ENCODE peak calls at places on chromosomes 1 and 21, in nine cellular contexts. N is PC-3, O is GM23248, J is HCT116, M is hepatocyte, Y is MM.1S, T is PC-9, P is Karpas-422, Q is SK-N-SH. L is an unnamed sample. For H3K9me2 and H3K9me3, the result is how much of the 10 kb centered on the place peaks cover.

GRCh38 chr1:177249231-177249630 is 78.5 kb downstream of the BRINP2 start:
- DNase-seq in M (no peak), Y (no peak), O (no peak), N (no peak), J (no peak), Q (no peak), P (no peak), T (no peak), L (no peak)

GRCh38 chr1:29099286-29099685 is 24.4 kb downstream of the TMEM200B start:
- DNase-seq in T (no peak), P (no peak), Y (no peak), N (no peak), O (no peak), M (no peak), Q (no peak), J (no peak), L (no peak)

GRCh38 chr1:16067933-16068332 is 5.5 kb downstream of the FAM131C start:
- DNase-seq in Q (no peak), Y (no peak), P (no peak), J (no peak), N (no peak), O (no peak), T (no peak), M (no peak), L (no peak)

GRCh38 chr1:246117066-246117791 is 389.9 kb downstream of the SMYD3 start:
- DNase-seq in Y (peak), M (peak), J (no peak), T (no peak), P (peak), N (peak), Q (peak), O (peak), L (peak)

GRCh38 chr1:210674151-210674550 is 345.4 kb downstream of the HHAT start:
- DNase-seq in T (no peak), Q (no peak), J (no peak), P (no peak), Y (no peak), M (no peak), O (no peak), N (no peak), L (no peak)

GRCh38 chr1:65626003-65626402 is 166.7 kb upstream of the PDE4B start:
- DNase-seq in P (no peak), O (no peak), M (no peak), N (no peak), Y (no peak), Q (no peak), T (no peak), J (no peak), L (no peak)

GRCh38 chr1:2821970-2822620 is 20.6 kb upstream of the TTC34 start:
- DNase-seq in O (peak), P (peak), J (no peak), M (no peak), Y (no peak), T (no peak), N (peak), Q (peak), L (peak)

GRCh38 chr1:183804916-183805734 is at the start of gene RGL1:
- DNase-seq in J (peak), Y (peak), N (peak), P (no peak), Q (peak), O (peak), M (peak), T (peak), L (no peak)

GRCh38 chr1:202200112-202200548 is 6.5 kb downstream of the LGR6 start:
- DNase-seq in Q (no peak), Y (no peak), T (peak), O (no peak), P (no peak), N (peak), M (no peak), J (peak), L (no peak)

GRCh38 chr1:213953816-213954215 is 34.0 kb upstream of the PROX1 start:
- DNase-seq in T (no peak), Y (no peak), Q (no peak), O (no peak), N (no peak), M (no peak), J (no peak), P (no peak), L (no peak)

GRCh38 chr1:202046748-202047708 is 36.6 kb downstream of the ELF3 start:
- DNase-seq in N (peak), J (peak), O (peak), T (peak), M (no peak), P (no peak), Q (no peak), Y (no peak), L (no peak)

GRCh38 chr1:33327587-33328325 is 6.9 kb upstream of the A3GALT2 start:
- DNase-seq in Q (no peak), J (no peak), N (peak), T (peak), Y (no peak), O (peak), M (peak), P (no peak), L (no peak)

GRCh38 chr1:29531596-29531995 is 295.3 kb downstream of the PTPRU start:
- DNase-seq in T (no peak), Y (no peak), P (no peak), J (no peak), Q (no peak), N (no peak), O (no peak), M (no peak), L (no peak)

DNA sequence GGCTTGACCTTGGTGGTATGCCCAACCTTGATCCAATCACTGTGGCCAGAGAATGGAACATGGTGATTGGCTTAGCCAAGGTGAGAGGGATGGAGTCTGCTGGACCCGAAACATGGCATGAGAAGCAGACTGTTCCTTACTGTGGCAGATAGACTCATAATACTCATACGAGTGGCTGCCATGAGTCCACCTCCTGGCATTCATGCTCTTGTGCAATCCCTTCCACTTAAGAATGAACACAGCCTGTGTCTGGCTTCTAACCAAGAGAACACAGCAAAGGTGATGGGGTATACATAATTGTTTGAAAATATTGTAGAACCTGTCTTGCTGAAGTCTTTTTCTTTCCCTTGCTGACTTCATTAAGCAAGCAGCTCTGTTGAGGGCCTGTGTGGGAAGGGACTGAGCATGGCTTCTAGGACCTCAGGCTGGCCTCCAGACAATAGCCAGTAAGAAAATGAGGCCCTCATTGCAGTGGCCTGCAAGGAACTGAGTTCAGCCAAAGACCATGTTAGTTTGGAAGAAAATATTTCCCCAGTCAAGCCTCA is 85.9 kb downstream of the ZNF281 start:
- DNase-seq in Q (no peak), M (no peak), J (no peak), T (no peak), N (peak), P (no peak), O (peak), Y (no peak), L (no peak)
- H3K27ac ChIP-seq in Q (no peak), M (no peak), J (no peak), T (no peak), N (no peak), P (no peak), O (peak), Y (no peak), L (no peak)

GRCh38 chr1:181603735-181604410 is 120.6 kb downstream of the CACNA1E start:
- DNase-seq in N (no peak), M (no peak), J (no peak), Y (no peak), T (no peak), O (no peak), P (no peak), Q (no peak), L (no peak)

GRCh38 chr1:181604482-181604881 is 121.2 kb downstream of the CACNA1E start:
- DNase-seq in T (no peak), P (no peak), M (no peak), N (no peak), J (no peak), Q (no peak), Y (no peak), O (no peak), L (no peak)

GRCh38 chr1:181608386-181608785 is 125.1 kb downstream of the CACNA1E start:
- DNase-seq in O (no peak), Q (no peak), Y (no peak), N (no peak), M (no peak), T (no peak), J (no peak), P (no peak), L (no peak)

GRCh38 chr1:181608951-181609350 is 125.6 kb downstream of the CACNA1E start:
- DNase-seq in M (no peak), T (no peak), Q (no peak), Y (no peak), O (no peak), J (no peak), P (no peak), N (no peak), L (no peak)

GRCh38 chr1:181607524-181607923 is 124.2 kb downstream of the CACNA1E start:
- DNase-seq in T (no peak), N (no peak), J (no peak), M (no peak), Y (no peak), Q (no peak), O (no peak), P (no peak), L (no peak)
- H3K9me2 ChIP-seq in T (under half), N (under half), J (under half), M (under half), Y (under half), Q (under half), O (under half), P (under half), L (under half)

DNA sequence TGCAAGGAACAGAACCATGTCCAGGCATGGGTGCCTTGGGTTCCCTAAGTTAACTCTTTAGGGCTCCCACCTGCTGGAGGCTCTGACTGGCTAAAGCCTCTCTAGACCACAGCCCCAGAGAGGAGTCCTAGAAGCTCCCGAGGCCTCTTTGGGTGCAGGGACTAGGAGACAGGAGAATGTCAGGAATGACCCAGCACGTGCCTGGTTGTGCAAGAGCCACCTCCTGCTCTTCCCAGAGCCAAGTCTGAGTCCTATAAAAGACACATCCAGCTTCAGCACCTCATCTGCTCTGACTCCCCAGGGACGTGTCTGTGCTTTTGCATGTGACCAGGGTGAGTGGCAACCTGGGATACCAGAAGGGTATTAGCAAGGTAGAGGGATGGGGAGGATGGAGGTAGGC is at the start of gene LCE2D:
- DNase-seq in N (no peak), Q (no peak), J (no peak), Y (no peak), T (no peak), M (no peak), P (no peak), O (no peak), L (no peak)
- H3K9me3 ChIP-seq in N (under half), Q (under half), J (under half), Y (under half), T (under half), M (under half), P (under half), O (under half), L (under half)

GRCh38 chr1:31198150-31198549 is 41.5 kb downstream of the NKAIN1 start:
- DNase-seq in M (no peak), J (no peak), N (no peak), Q (no peak), O (peak), Y (no peak), T (no peak), P (no peak), L (no peak)

GRCh38 chr1:31196685-31197084 is 43.0 kb downstream of the NKAIN1 start:
- DNase-seq in J (no peak), T (no peak), O (peak), N (peak), Q (no peak), P (no peak), M (peak), Y (no peak), L (no peak)

GRCh38 chr1:31199924-31200323 is 39.8 kb downstream of the NKAIN1 start:
- DNase-seq in J (no peak), N (no peak), Y (no peak), O (no peak), T (no peak), Q (no peak), M (peak), P (no peak), L (no peak)

GRCh38 chr1:31199301-31199790 is 40.3 kb downstream of the NKAIN1 start:
- DNase-seq in N (no peak), J (no peak), T (no peak), Y (no peak), P (no peak), M (no peak), O (no peak), Q (no peak), L (no peak)

DNA sequence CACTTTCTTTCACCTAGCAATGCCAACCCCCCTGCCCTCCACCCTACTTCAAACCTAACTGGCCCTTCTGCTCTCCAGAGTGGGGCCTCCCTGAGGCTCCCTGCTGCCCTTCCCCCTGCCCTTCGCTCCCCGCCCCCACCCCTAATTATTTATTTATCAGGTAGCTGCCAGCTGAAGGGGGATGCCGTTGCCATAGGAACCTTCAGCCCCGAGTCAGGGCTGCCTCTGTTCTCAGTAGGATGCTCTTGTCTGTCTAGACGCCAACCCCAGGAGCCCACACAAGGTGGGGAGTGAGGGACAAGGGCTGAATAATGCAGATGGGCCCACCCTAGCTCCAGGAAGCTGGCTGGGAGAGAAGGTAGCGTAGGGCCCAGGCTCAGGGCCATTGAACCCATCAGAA is 41.1 kb downstream of the NKAIN1 start:
- DNase-seq in P (no peak), Y (no peak), Q (no peak), O (no peak), J (no peak), N (no peak), M (no peak), T (no peak), L (no peak)
- H3K27ac ChIP-seq in P (no peak), Y (no peak), Q (no peak), O (no peak), J (no peak), N (no peak), M (no peak), T (no peak), L (no peak)

DNA sequence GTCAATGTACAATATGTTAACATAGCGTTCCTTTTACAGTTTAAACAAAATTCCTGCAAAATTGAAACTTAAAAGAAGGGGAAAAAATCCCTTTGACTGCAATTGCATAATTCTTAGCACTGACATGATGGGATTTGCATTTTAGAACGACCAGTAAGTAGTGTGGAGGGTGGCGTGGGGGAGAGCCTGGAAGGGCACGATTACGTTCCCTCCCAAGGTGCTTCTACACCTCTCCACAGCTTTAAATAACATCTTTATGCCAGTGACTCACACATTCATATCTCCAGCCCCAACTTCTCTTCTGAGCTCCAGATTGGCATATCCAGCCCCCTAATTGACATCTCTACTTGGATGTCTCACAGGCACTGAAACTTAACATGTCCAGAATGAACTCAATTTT is 64.3 kb downstream of the OLFML3 start:
- DNase-seq in M (no peak), P (no peak), J (no peak), Y (no peak), Q (no peak), N (no peak), O (no peak), T (no peak), L (no peak)
- H3K9me2 ChIP-seq in M (under half), P (under half), J (under half), Y (under half), Q (under half), N (under half), O (under half), T (under half), L (under half)

GRCh38 chr1:78214334-78214733 is 168.6 kb downstream of the GIPC2 start:
- DNase-seq in Y (no peak), N (peak), Q (no peak), J (no peak), O (no peak), T (no peak), M (no peak), P (no peak), L (no peak)
- H3K9me3 ChIP-seq in Y (under half), N (under half), Q (under half), J (under half), O (under half), T (under half), M (under half), P (under half), L (under half)

GRCh38 chr21:29721964-29722363 is 217.8 kb downstream of the GRIK1 start:
- DNase-seq in Q (no peak), J (no peak), P (no peak), M (no peak), Y (no peak), O (no peak), N (no peak), T (no peak), L (no peak)

GRCh38 chr21:29730281-29730680 is 209.5 kb downstream of the GRIK1 start:
- DNase-seq in T (no peak), J (no peak), P (no peak), Y (no peak), O (no peak), Q (no peak), M (no peak), N (no peak), L (no peak)

GRCh38 chr21:29726061-29726460 is 213.7 kb downstream of the GRIK1 start:
- DNase-seq in J (no peak), O (no peak), M (no peak), T (no peak), Y (no peak), Q (no peak), N (no peak), P (no peak), L (no peak)

GRCh38 chr21:29721242-29721641 is 218.6 kb downstream of the GRIK1 start:
- DNase-seq in T (no peak), P (no peak), M (no peak), J (no peak), Y (no peak), Q (no peak), N (no peak), O (no peak), L (no peak)

GRCh38 chr21:29725025-29725736 is 214.6 kb downstream of the GRIK1 start:
- DNase-seq in O (no peak), Q (no peak), N (peak), Y (no peak), M (peak), J (no peak), T (no peak), P (no peak), L (no peak)
- H3K27ac ChIP-seq in O (no peak), Q (no peak), N (no peak), Y (no peak), M (no peak), J (no peak), T (no peak), P (no peak), L (no peak)

DNA sequence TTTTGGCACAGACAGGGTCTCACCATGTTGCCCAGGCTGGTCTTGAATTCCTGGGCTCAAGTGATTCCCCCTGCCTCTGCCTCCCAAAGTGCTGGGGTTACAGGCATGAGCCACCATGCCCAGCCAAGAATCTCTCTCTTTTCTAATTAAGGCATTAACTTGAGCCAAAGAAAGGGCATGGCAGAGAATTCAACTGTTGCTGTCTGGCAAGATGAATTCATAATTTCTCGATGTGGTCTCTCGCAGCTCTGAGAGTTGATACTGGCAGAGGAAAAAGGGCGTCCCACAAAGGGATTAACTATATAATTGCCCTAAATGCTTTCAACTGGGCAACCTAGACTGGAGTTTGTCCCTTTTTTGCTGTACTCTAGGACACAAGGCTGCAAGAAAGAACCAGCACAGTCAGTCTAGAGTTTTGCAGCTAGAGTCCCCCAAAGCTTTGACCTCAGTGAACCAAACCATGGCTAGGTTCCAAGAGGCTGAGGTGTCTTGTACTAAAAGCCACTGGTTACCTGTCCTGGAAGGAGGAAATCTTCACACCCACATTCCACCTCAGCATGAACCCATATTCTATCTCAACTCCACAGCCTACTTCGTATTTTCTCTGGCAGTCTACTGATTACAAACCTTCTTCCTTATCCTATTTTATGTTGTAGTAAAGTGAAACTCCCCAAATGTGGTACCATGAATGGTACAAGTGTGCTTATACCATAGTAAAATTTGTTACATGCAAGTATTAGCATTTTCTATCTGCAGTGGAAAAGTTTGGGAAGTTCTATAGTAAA is 51.3 kb downstream of the OPTC start:
- DNase-seq in N (no peak), P (no peak), J (no peak), Y (no peak), O (no peak), T (peak), Q (no peak), M (no peak), L (no peak)
- H3K9me2 ChIP-seq in N (under half), P (under half), J (under half), Y (under half), O (under half), T (under half), Q (under half), M (under half), L (under half)

L was measured in OCI-LY7.